ENCODE peak calls at places on chromosomes 13 and 19, in five cellular contexts. One of them, this sample, is unnamed.

GRCh38 chr19:49339364-49340068 is 4.3 kb downstream of the CD37 start:
- DNase-seq in heart left ventricle: peak
- DNase-seq in neural progenitor cell: peak
- DNase-seq in GM23338: peak
- DNase-seq in fibroblast of mammary gland: peak
- DNase-seq in this sample: peak

GRCh38 chr13:51564252-51564651 is 20.0 kb upstream of the WDFY2 start:
- DNase-seq in heart left ventricle: no peak
- DNase-seq in neural progenitor cell: no peak
- DNase-seq in GM23338: no peak
- DNase-seq in fibroblast of mammary gland: no peak
- DNase-seq in this sample: no peak

GRCh38 chr13:29174093-29174492 is 354.0 kb downstream of the MTUS2 start:
- DNase-seq in heart left ventricle: no peak
- DNase-seq in neural progenitor cell: no peak
- DNase-seq in GM23338: no peak
- DNase-seq in fibroblast of mammary gland: no peak
- DNase-seq in this sample: no peak

GRCh38 chr19:10074153-10074552 is 12.0 kb upstream of the SHFL start:
- DNase-seq in heart left ventricle: no peak
- DNase-seq in neural progenitor cell: peak
- DNase-seq in GM23338: peak
- DNase-seq in fibroblast of mammary gland: peak
- DNase-seq in this sample: no peak

GRCh38 chr19:35041548-35042055 is at the start of gene HPN:
- DNase-seq in heart left ventricle: no peak
- DNase-seq in neural progenitor cell: peak
- DNase-seq in GM23338: peak
- DNase-seq in fibroblast of mammary gland: no peak
- DNase-seq in this sample: no peak

GRCh38 chr19:6674868-6675305 is 4.9 kb upstream of the TNFSF14 start:
- DNase-seq in heart left ventricle: peak
- DNase-seq in neural progenitor cell: peak
- DNase-seq in GM23338: peak
- DNase-seq in fibroblast of mammary gland: peak
- DNase-seq in this sample: no peak

GRCh38 chr13:95254341-95254740 is 46.9 kb downstream of the ABCC4 start:
- DNase-seq in heart left ventricle: no peak
- DNase-seq in neural progenitor cell: no peak
- DNase-seq in GM23338: no peak
- DNase-seq in fibroblast of mammary gland: peak
- DNase-seq in this sample: no peak

GRCh38 chr19:49570997-49571676 is 9.2 kb downstream of the NOSIP start:
- DNase-seq in heart left ventricle: no peak
- DNase-seq in neural progenitor cell: peak
- DNase-seq in GM23338: peak
- DNase-seq in fibroblast of mammary gland: no peak
- DNase-seq in this sample: no peak

GRCh38 chr19:15225797-15226196 is 6.5 kb downstream of the EPHX3 start:
- DNase-seq in heart left ventricle: peak
- DNase-seq in neural progenitor cell: no peak
- DNase-seq in GM23338: no peak
- DNase-seq in fibroblast of mammary gland: no peak
- DNase-seq in this sample: no peak

GRCh38 chr13:91533354-91533753 is 134.9 kb downstream of the GPC5 start:
- DNase-seq in heart left ventricle: no peak
- DNase-seq in neural progenitor cell: no peak
- DNase-seq in GM23338: no peak
- DNase-seq in fibroblast of mammary gland: no peak
- DNase-seq in this sample: no peak

GRCh38 chr19:7845390-7846179 is 15.6 kb downstream of the EVI5L start:
- DNase-seq in heart left ventricle: no peak
- DNase-seq in neural progenitor cell: no peak
- DNase-seq in GM23338: no peak
- DNase-seq in fibroblast of mammary gland: no peak
- DNase-seq in this sample: no peak

GRCh38 chr13:53017433-53017970 is 11.1 kb upstream of the OLFM4 start:
- DNase-seq in heart left ventricle: no peak
- DNase-seq in neural progenitor cell: no peak
- DNase-seq in GM23338: no peak
- DNase-seq in fibroblast of mammary gland: no peak
- DNase-seq in this sample: no peak

GRCh38 chr13:90696254-90696653 is 651.2 kb upstream of the MIR17HG start:
- DNase-seq in heart left ventricle: no peak
- DNase-seq in neural progenitor cell: no peak
- DNase-seq in GM23338: no peak
- DNase-seq in fibroblast of mammary gland: peak
- DNase-seq in this sample: no peak

GRCh38 chr13:74575729-74576125 is 441.5 kb upstream of the KLF12 start:
- DNase-seq in heart left ventricle: peak
- DNase-seq in neural progenitor cell: peak
- DNase-seq in GM23338: peak
- DNase-seq in fibroblast of mammary gland: peak
- DNase-seq in this sample: peak

GRCh38 chr19:22945560-22945959 is 57.4 kb downstream of the ZNF728 start:
- DNase-seq in heart left ventricle: no peak
- DNase-seq in neural progenitor cell: peak
- DNase-seq in GM23338: peak
- DNase-seq in fibroblast of mammary gland: peak
- DNase-seq in this sample: no peak

GRCh38 chr13:24851546-24851945 is 87.6 kb downstream of the RNF17 start:
- DNase-seq in heart left ventricle: no peak
- DNase-seq in neural progenitor cell: no peak
- DNase-seq in GM23338: no peak
- DNase-seq in fibroblast of mammary gland: peak
- DNase-seq in this sample: no peak

GRCh38 chr19:34317311-34317927 is 47.6 kb upstream of the GPI start:
- DNase-seq in heart left ventricle: no peak
- DNase-seq in neural progenitor cell: no peak
- DNase-seq in GM23338: no peak
- DNase-seq in fibroblast of mammary gland: peak
- DNase-seq in this sample: no peak

GRCh38 chr13:26457212-26457611 is 100.3 kb upstream of the WASF3 start:
- DNase-seq in heart left ventricle: no peak
- DNase-seq in neural progenitor cell: no peak
- DNase-seq in GM23338: no peak
- DNase-seq in fibroblast of mammary gland: no peak
- DNase-seq in this sample: no peak

GRCh38 chr19:49515767-49516166 is 3.3 kb downstream of the FCGRT start:
- DNase-seq in heart left ventricle: peak
- DNase-seq in neural progenitor cell: no peak
- DNase-seq in GM23338: no peak
- DNase-seq in fibroblast of mammary gland: peak
- DNase-seq in this sample: no peak

GRCh38 chr13:38013676-38014075 is 144.1 kb upstream of the TRPC4 start:
- DNase-seq in heart left ventricle: no peak
- DNase-seq in neural progenitor cell: no peak
- DNase-seq in GM23338: no peak
- DNase-seq in fibroblast of mammary gland: no peak
- DNase-seq in this sample: no peak

GRCh38 chr13:104204177-104204576 is 1138.0 kb upstream of the SLC10A2 start:
- DNase-seq in heart left ventricle: no peak
- DNase-seq in neural progenitor cell: no peak
- DNase-seq in GM23338: peak
- DNase-seq in fibroblast of mammary gland: no peak
- DNase-seq in this sample: no peak

GRCh38 chr19:35620001-35620400 is 7.5 kb downstream of the HAUS5 start:
- DNase-seq in heart left ventricle: no peak
- DNase-seq in neural progenitor cell: no peak
- DNase-seq in GM23338: no peak
- DNase-seq in fibroblast of mammary gland: no peak
- DNase-seq in this sample: no peak

GRCh38 chr13:112444001-112444311 is 67.8 kb downstream of the SPACA7 start:
- DNase-seq in heart left ventricle: peak
- DNase-seq in neural progenitor cell: peak
- DNase-seq in GM23338: peak
- DNase-seq in fibroblast of mammary gland: peak
- DNase-seq in this sample: peak

GRCh38 chr13:101552797-101553196 is 100.3 kb downstream of the ITGBL1 start:
- DNase-seq in heart left ventricle: no peak
- DNase-seq in neural progenitor cell: no peak
- DNase-seq in GM23338: no peak
- DNase-seq in fibroblast of mammary gland: peak
- DNase-seq in this sample: no peak

GRCh38 chr19:50723735-50724521 is 764 bp downstream of the CLEC11A start:
- DNase-seq in heart left ventricle: no peak
- DNase-seq in neural progenitor cell: no peak
- DNase-seq in GM23338: no peak
- DNase-seq in fibroblast of mammary gland: no peak
- DNase-seq in this sample: no peak

GRCh38 chr13:95754069-95754468 is 77.1 kb downstream of the DNAJC3 start:
- DNase-seq in heart left ventricle: no peak
- DNase-seq in neural progenitor cell: no peak
- DNase-seq in GM23338: no peak
- DNase-seq in fibroblast of mammary gland: peak
- DNase-seq in this sample: no peak

GRCh38 chr19:1942934-1943555 is 2.1 kb downstream of the CSNK1G2 start:
- DNase-seq in heart left ventricle: no peak
- DNase-seq in neural progenitor cell: peak
- DNase-seq in GM23338: no peak
- DNase-seq in fibroblast of mammary gland: no peak
- DNase-seq in this sample: peak

GRCh38 chr19:48992571-48993174 is 436 bp downstream of the GYS1 start:
- DNase-seq in heart left ventricle: peak
- DNase-seq in neural progenitor cell: no peak
- DNase-seq in GM23338: peak
- DNase-seq in fibroblast of mammary gland: no peak
- DNase-seq in this sample: peak

GRCh38 chr19:21588202-21588601 is 82.8 kb downstream of the ZNF429 start:
- DNase-seq in heart left ventricle: no peak
- DNase-seq in neural progenitor cell: no peak
- DNase-seq in GM23338: no peak
- DNase-seq in fibroblast of mammary gland: no peak
- DNase-seq in this sample: no peak

GRCh38 chr19:43540381-43540780 is 7.4 kb downstream of the ZNF575 start:
- DNase-seq in heart left ventricle: no peak
- DNase-seq in neural progenitor cell: no peak
- DNase-seq in GM23338: no peak
- DNase-seq in fibroblast of mammary gland: no peak
- DNase-seq in this sample: no peak

DNA sequence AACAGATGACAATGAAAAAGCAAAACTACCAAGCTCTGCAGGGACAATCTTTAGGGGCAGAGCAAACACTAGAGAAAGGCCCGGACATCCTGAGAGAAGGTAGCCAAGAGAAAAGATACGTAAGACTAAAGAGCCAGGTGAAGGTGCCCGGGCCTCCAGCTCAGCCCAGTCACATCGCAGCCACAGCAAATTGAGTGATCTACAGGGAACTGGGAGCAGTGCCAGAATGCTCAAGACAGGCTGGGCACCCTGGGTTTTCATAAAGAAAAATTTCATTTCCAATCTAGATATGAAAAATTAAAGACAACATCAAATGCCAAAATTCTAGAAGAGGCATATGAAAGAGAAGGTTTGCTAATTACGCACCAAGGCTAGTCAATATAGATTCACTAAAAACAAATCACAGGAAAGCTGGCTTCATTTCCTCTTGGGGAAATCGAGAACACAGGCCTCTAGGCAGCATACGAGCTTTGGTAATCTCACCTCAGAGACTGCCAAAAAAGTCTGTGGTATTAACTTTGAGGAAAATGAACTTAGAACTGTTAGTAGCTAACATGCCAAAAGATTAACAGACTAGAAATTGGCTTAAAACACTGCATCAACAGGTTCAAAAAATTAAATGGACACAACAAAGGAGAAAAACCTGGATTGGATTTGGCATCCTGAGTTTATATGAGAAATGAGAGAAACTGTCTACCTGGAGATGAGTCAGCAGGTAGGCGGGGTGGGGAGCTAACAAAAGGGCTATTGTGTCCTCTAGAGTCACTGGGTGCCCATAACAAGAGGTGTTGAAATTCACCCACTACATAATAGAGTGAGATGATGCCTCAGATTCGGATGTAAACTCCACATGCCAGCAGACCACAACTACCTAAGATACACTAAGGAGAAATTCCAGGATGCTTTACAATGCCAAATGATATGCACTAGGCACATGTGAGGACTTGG is 6.6 kb downstream of the ANKRD10 start:
- DNase-seq in heart left ventricle: no peak
- DNase-seq in neural progenitor cell: no peak
- DNase-seq in GM23338: peak
- DNase-seq in fibroblast of mammary gland: no peak
- DNase-seq in this sample: no peak
- TF ChIP-seq CTCF in heart left ventricle: no peak
- TF ChIP-seq CTCF in neural progenitor cell: no peak
- TF ChIP-seq CTCF in GM23338: no peak
- TF ChIP-seq CTCF in fibroblast of mammary gland: no peak
- TF ChIP-seq CTCF in this sample: no peak

GRCh38 chr13:41942462-41943094 is 18.3 kb downstream of the VWA8 start:
- DNase-seq in heart left ventricle: no peak
- DNase-seq in neural progenitor cell: peak
- DNase-seq in GM23338: peak
- DNase-seq in fibroblast of mammary gland: peak
- DNase-seq in this sample: no peak
- TF ChIP-seq CTCF in heart left ventricle: no peak
- TF ChIP-seq CTCF in neural progenitor cell: peak
- TF ChIP-seq CTCF in GM23338: peak
- TF ChIP-seq CTCF in fibroblast of mammary gland: peak
- TF ChIP-seq CTCF in this sample: no peak

GRCh38 chr19:3397266-3398022 is 31.1 kb downstream of the NFIC start:
- DNase-seq in heart left ventricle: no peak
- DNase-seq in neural progenitor cell: peak
- DNase-seq in GM23338: peak
- DNase-seq in fibroblast of mammary gland: peak
- DNase-seq in this sample: no peak
- TF ChIP-seq CTCF in heart left ventricle: no peak
- TF ChIP-seq CTCF in neural progenitor cell: no peak
- TF ChIP-seq CTCF in GM23338: no peak
- TF ChIP-seq CTCF in fibroblast of mammary gland: no peak
- TF ChIP-seq CTCF in this sample: no peak

DNA sequence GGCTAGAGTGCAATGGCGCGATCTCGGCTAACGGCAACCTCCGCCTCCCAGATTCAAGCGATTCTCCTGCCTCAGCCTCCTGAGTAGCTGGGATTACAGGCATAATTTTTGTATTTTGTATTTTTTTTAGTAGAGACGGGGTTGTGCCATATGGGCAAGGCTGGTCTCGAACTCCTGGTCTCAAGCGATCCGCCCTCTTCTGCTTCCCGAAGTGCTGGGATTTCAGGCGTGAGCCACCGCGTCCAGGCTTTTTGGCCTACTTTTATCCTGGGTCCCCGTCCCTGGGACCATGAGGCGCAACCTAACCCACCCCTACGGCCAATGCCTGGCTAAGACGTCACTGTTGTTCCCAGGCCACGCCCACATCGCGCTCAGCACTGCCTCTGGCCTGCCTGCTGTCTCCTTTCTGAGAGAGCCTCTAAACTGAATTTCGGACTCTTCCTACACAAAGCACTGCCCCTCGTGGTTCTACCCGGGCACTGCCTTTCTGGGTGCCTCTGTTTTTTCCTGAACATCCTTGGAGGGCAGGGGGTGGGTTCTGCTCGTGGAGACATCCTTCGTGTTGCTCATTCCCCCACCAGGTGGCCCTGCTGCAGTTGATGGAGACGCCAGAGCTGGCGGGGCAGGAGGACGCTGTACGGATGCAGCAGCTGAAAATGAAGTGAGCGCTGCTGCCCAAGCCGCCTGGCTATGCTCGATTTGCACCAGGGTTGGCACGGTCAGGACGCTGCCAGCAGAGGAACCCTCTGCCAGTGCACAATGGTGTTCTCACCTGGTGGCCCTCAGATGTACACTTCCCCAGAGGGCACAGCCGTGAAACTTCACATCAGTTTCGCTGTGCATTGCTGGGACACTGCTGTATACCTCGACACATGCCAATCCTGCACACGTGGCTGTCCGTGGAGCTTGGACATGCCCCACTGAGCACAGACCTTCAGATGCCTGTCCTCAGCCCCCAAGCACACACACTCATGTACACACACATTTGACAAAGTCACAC is 2.0 kb downstream of the REX1BD start:
- DNase-seq in heart left ventricle: peak
- DNase-seq in neural progenitor cell: peak
- DNase-seq in GM23338: peak
- DNase-seq in fibroblast of mammary gland: peak
- DNase-seq in this sample: peak
- TF ChIP-seq CTCF in heart left ventricle: no peak
- TF ChIP-seq CTCF in neural progenitor cell: peak
- TF ChIP-seq CTCF in GM23338: peak
- TF ChIP-seq CTCF in fibroblast of mammary gland: peak
- TF ChIP-seq CTCF in this sample: peak